ENCODE peak calls at places on chromosome 21, in nine cellular contexts. E, L, C, S, K, U, W, G and A are unnamed samples.
A peak's percentile ranks its signal among the peaks of the same experiment; 100 is the strongest.

GRCh38 chr21:46111857-46112730 is 14.2 kb downstream of the COL6A2 start:
- DNase-seq in W (no peak), C (no peak), K (peak; percentile 9), S (peak; percentile 4), E (peak; percentile 51), G (peak; percentile 3), U (no peak), L (no peak), A (no peak)

GRCh38 chr21:39633770-39634181 is 21.0 kb downstream of the B3GALT5 start:
- DNase-seq in U (peak; percentile 73), K (no peak), G (no peak), E (no peak), S (no peak), W (no peak), L (peak; percentile 61), C (no peak), A (peak; percentile 27)

GRCh38 chr21:37845535-37845934 is 70.7 kb downstream of the KCNJ6 start:
- DNase-seq in L (no peak), S (no peak), K (no peak), G (no peak), U (no peak), E (no peak), C (no peak), W (no peak), A (no peak)

GRCh38 chr21:28798798-28799197 is 193.9 kb downstream of the LTN1 start:
- DNase-seq in E (no peak), S (no peak), K (no peak), L (no peak), U (no peak), G (no peak), W (no peak), C (peak; percentile 38), A (no peak)

GRCh38 chr21:37503848-37504467 is 137.4 kb downstream of the DYRK1A start:
- DNase-seq in L (peak; percentile 40), G (no peak), U (no peak), W (no peak), S (no peak), K (no peak), C (peak; percentile 69), E (no peak), A (no peak)

GRCh38 chr21:43758132-43758619 is 17.9 kb downstream of the CSTB start:
- DNase-seq in C (peak; percentile 86), E (no peak), W (no peak), K (no peak), G (no peak), S (no peak), L (no peak), U (peak; percentile 51), A (no peak)

GRCh38 chr21:16912075-16912474 is 600.8 kb upstream of the CXADR start:
- DNase-seq in W (no peak), C (peak; percentile 2), K (no peak), G (no peak), S (no peak), L (no peak), U (peak; percentile 32), E (no peak), A (no peak)

GRCh38 chr21:19228241-19228640 is 824.7 kb upstream of the TMPRSS15 start:
- DNase-seq in U (no peak), C (no peak), G (no peak), K (no peak), W (no peak), S (no peak), E (no peak), L (no peak), A (no peak)

GRCh38 chr21:43865471-43866181 is 603 bp downstream of the AGPAT3 start:
- DNase-seq in E (no peak), K (no peak), S (peak; percentile 47), L (peak; percentile 65), C (peak; percentile 38), W (peak; percentile 78), U (peak; percentile 31), G (no peak), A (peak; percentile 26)

GRCh38 chr21:14877581-14878228 is 187.1 kb downstream of the NRIP1 start:
- DNase-seq in L (peak; percentile 54), U (peak; percentile 26), E (no peak), S (no peak), C (peak; percentile 54), G (no peak), K (no peak), W (peak; percentile 32), A (peak; percentile 29)

GRCh38 chr21:26064506-26064905 is 106.1 kb downstream of the APP start:
- DNase-seq in E (no peak), L (no peak), K (no peak), W (no peak), C (no peak), S (no peak), G (peak; percentile 49), U (no peak), A (no peak)

GRCh38 chr21:32413697-32414578 is 1.4 kb downstream of the EVA1C start:
- DNase-seq in W (no peak), K (no peak), C (peak; percentile 78), U (peak; percentile 51), E (no peak), G (no peak), S (no peak), L (no peak), A (no peak)

GRCh38 chr21:32415451-32415850 is 2.9 kb downstream of the EVA1C start:
- DNase-seq in G (no peak), W (no peak), L (no peak), K (no peak), S (no peak), E (no peak), U (no peak), C (no peak), A (no peak)

GRCh38 chr21:32415999-32416398 is 3.5 kb downstream of the EVA1C start:
- DNase-seq in K (no peak), S (no peak), G (no peak), L (no peak), W (no peak), U (no peak), E (no peak), C (peak; percentile 37), A (no peak)

GRCh38 chr21:32412998-32413504 is 545 bp downstream of the EVA1C start:
- DNase-seq in K (peak; percentile 33), W (no peak), E (peak; percentile 71), S (peak; percentile 40), U (peak; percentile 40), L (no peak), G (no peak), C (peak; percentile 31), A (peak; percentile 4)

GRCh38 chr21:32414579-32415358 is 2.3 kb downstream of the EVA1C start:
- DNase-seq in L (peak; percentile 21), K (no peak), C (peak; percentile 55), E (no peak), G (no peak), W (no peak), S (no peak), U (peak; percentile 60), A (peak; percentile 8)
- TF ChIP-seq CTCF in L (peak; percentile 37), K (no peak), C (peak; percentile 45), E (peak; percentile 17), G (no peak), W (no peak), S (no peak), U (peak; percentile 60), A (no peak)

DNA sequence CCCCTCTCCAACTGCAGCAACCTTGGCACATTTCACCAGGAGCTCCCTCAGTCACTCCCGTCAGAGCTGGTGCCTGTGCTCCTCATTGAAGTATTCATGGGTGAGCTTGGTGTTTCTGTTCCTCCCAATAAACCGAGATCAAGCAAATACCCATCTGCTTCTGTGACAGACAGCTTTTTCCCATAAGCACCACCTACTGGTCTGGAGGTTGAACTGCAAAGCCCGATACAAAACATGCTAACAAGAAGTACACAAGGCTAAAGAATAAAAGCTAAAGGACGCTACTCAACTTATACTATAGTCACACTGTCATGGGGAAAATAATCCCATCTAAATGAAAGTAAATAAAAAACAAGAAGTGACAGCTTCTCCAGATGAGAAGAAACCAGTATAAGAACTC is 111.9 kb upstream of the C21orf91 start:
- DNase-seq in L (no peak), W (no peak), E (no peak), U (no peak), C (no peak), S (no peak), K (no peak), G (no peak), A (no peak)
- TF ChIP-seq CTCF in L (peak; percentile 2), W (peak; percentile 33), E (no peak), U (peak; percentile 28), C (peak; percentile 19), S (no peak), K (no peak), G (peak; percentile 60), A (no peak)

DNA sequence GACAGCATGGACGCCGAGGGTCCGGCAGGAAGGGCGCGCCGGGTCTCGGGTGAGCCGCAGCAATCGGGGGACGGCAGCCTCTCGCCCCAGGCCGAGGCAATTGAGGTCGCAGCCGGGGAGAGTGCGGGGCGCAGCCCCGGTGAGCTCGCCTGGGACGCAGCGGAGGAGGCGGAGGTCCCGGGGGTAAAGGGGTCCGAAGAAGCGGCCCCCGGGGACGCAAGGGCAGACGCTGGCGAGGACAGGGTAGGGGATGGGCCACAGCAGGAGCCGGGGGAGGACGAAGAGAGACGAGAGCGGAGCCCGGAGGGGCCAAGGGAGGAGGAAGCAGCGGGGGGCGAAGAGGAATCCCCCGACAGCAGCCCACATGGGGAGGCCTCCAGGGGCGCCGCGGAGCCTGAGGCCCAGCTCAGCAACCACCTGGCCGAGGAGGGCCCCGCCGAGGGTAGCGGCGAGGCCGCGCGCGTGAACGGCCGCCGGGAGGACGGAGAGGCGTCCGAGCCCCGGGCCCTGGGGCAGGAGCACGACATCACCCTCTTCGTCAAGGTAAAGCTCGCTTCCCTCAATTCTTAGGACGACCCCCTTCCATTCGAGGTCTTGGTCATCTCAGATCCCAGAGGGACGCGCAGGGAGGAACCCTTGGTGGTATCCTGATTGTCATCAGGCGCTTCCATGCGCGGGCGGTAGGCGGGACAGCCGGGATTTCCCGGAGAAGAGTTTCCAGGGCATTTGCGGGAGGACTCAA is 1.6 kb downstream of the CLIC6 start:
- DNase-seq in C (no peak), L (peak; percentile 53), S (no peak), G (peak; percentile 29), E (no peak), K (no peak), U (peak; percentile 18), W (peak; percentile 67), A (peak; percentile 6)
- TF ChIP-seq CTCF in C (no peak), L (peak; percentile 3), S (no peak), G (no peak), E (peak; percentile 14), K (no peak), U (peak; percentile 1), W (no peak), A (no peak)

GRCh38 chr21:44994581-44995171 is 54.8 kb downstream of the SLX9 start:
- DNase-seq in G (no peak), S (no peak), K (no peak), L (no peak), U (peak; percentile 24), E (peak; percentile 69), C (no peak), W (no peak), A (no peak)

GRCh38 chr21:44996501-44996921 is 56.7 kb downstream of the SLX9 start:
- DNase-seq in L (no peak), S (no peak), G (no peak), W (no peak), K (no peak), U (no peak), E (no peak), C (no peak), A (no peak)

GRCh38 chr21:44994016-44994365 is 54.2 kb downstream of the SLX9 start:
- DNase-seq in L (no peak), C (no peak), S (peak; percentile 79), E (no peak), U (no peak), W (no peak), G (no peak), K (no peak), A (no peak)

GRCh38 chr21:44996096-44996495 is 56.3 kb downstream of the SLX9 start:
- DNase-seq in U (no peak), L (no peak), G (no peak), E (no peak), K (no peak), W (no peak), C (no peak), S (no peak), A (no peak)

GRCh38 chr21:44995257-44995941 is 55.6 kb downstream of the SLX9 start:
- DNase-seq in L (no peak), S (no peak), K (no peak), E (no peak), W (no peak), C (no peak), G (no peak), U (no peak), A (no peak)
- TF ChIP-seq CTCF in L (no peak), S (no peak), K (no peak), E (no peak), W (no peak), C (no peak), G (no peak), U (no peak), A (no peak)